ENCODE peak calls at places on chromosome 6, in eight cellular contexts. G is vagina, S is right lobe of liver, P is adrenal gland, F is esophagus squamous epithelium, C is stomach, O is esophagus muscularis mucosa, Y is HCT116. W is an unnamed sample.

GRCh38 chr6:22113046-22113766 is 183.6 kb downstream of the PRL start:
- DNase-seq in G (no peak), S (no peak), P (peak; percentile 91), F (no peak), C (no peak), O (no peak), Y (peak; percentile 18), W (no peak)

GRCh38 chr6:31216208-31216898 is 45.9 kb upstream of the POU5F1 start:
- DNase-seq in G (no peak), S (peak; percentile 46), P (no peak), F (no peak), C (no peak), O (no peak), Y (no peak), W (no peak)

GRCh38 chr6:16420715-16421461 is 182.5 kb downstream of the GMPR start:
- DNase-seq in G (no peak), S (no peak), P (peak; percentile 22), F (no peak), C (no peak), O (no peak), Y (no peak), W (no peak)

GRCh38 chr6:168362276-168362990 is 42.9 kb upstream of the DACT2 start:
- DNase-seq in G (no peak), S (peak; percentile 26), P (no peak), F (no peak), C (no peak), O (no peak), Y (no peak), W (no peak)

GRCh38 chr6:42315991-42316378 is 98.3 kb upstream of the MRPS10 start:
- DNase-seq in G (no peak), S (no peak), P (peak; percentile 81), F (no peak), C (no peak), O (no peak), Y (peak; percentile 90), W (peak; percentile 54)

GRCh38 chr6:46648869-46649488 is 3.6 kb downstream of the CYP39A1 start:
- DNase-seq in G (no peak), S (peak; percentile 52), P (no peak), F (no peak), C (no peak), O (no peak), Y (peak; percentile 56), W (no peak)

GRCh38 chr6:87705070-87705691 is 3.1 kb upstream of the AKIRIN2 start:
- DNase-seq in G (no peak), S (no peak), P (no peak), F (no peak), C (no peak), O (no peak), Y (no peak), W (no peak)

GRCh38 chr6:33207569-33208088 is 671 bp upstream of the RING1 start:
- DNase-seq in G (no peak), S (peak; percentile 59), P (peak; percentile 67), F (no peak), C (peak; percentile 48), O (no peak), Y (no peak), W (peak; percentile 75)

DNA sequence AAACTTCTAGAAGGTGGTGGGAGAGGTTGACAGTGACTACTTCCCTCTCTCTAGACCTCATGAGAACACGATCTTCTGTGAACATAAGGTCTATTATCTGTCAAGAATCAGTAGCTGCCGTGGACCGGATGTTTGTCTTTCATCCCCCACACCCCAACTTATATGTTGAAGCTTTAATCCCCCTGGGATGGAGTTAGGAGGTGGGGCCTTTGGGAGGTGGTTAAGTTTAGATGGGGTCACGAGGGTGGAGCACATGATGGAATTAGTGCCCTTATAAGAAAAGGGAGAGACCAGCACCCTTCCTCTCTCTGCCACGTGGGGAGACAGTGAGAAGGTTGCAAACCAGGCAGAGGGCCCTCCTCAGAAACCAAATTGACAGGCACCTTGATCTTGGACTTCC is 409.1 kb downstream of the QKI start:
- DNase-seq in G (no peak), S (no peak), P (no peak), F (no peak), C (no peak), O (peak; percentile 39), Y (no peak), W (no peak)
- TF ChIP-seq POLR2A in G (no peak), S (no peak), P (no peak), F (no peak), C (no peak), O (no peak), Y (no peak), W (no peak)

GRCh38 chr6:34310846-34311245 is 62.0 kb upstream of the SMIM29 start:
- DNase-seq in G (no peak), S (no peak), P (no peak), F (no peak), C (no peak), O (no peak), Y (no peak), W (no peak)

GRCh38 chr6:34305497-34305896 is 56.7 kb upstream of the SMIM29 start:
- DNase-seq in G (no peak), S (no peak), P (no peak), F (no peak), C (no peak), O (no peak), Y (no peak), W (no peak)

GRCh38 chr6:34312259-34312658 is 63.5 kb upstream of the SMIM29 start:
- DNase-seq in G (no peak), S (no peak), P (no peak), F (no peak), C (no peak), O (no peak), Y (no peak), W (no peak)

GRCh38 chr6:34305982-34306702 is 57.3 kb upstream of the SMIM29 start:
- DNase-seq in G (no peak), S (peak; percentile 83), P (no peak), F (no peak), C (peak; percentile 61), O (no peak), Y (no peak), W (no peak)

GRCh38 chr6:34308483-34308882 is 59.7 kb upstream of the SMIM29 start:
- DNase-seq in G (no peak), S (no peak), P (no peak), F (no peak), C (no peak), O (no peak), Y (no peak), W (no peak)
- H3K4me3 ChIP-seq in G (no peak overlapping the region), S (no peak overlapping the region), P (no peak overlapping the region), F (no peak overlapping the region), C (no peak overlapping the region), O (no peak overlapping the region), Y (no peak overlapping the region), W (no peak overlapping the region)

GRCh38 chr6:136226674-136227377 is 23.3 kb downstream of the MTFR2 start:
- DNase-seq in G (no peak), S (no peak), P (no peak), F (no peak), C (no peak), O (no peak), Y (no peak), W (no peak)
- TF ChIP-seq POLR2A in G (no peak), S (no peak), P (no peak), F (no peak), C (no peak), O (no peak), Y (no peak), W (no peak)

GRCh38 chr6:157239148-157239547 is 84.2 kb downstream of the TMEM242 start:
- DNase-seq in G (no peak), S (no peak), P (no peak), F (no peak), C (no peak), O (no peak), Y (no peak), W (peak; percentile 21)

GRCh38 chr6:157240960-157241311 is 82.4 kb downstream of the TMEM242 start:
- DNase-seq in G (no peak), S (no peak), P (no peak), F (no peak), C (no peak), O (no peak), Y (no peak), W (no peak)

GRCh38 chr6:157238346-157238745 is 85.0 kb downstream of the TMEM242 start:
- DNase-seq in G (no peak), S (no peak), P (no peak), F (no peak), C (no peak), O (no peak), Y (no peak), W (no peak)

GRCh38 chr6:157240059-157240959 is 83.0 kb downstream of the TMEM242 start:
- DNase-seq in G (peak; percentile 97), S (no peak), P (peak; percentile 50), F (no peak), C (no peak), O (peak; percentile 95), Y (no peak), W (peak; percentile 78)

GRCh38 chr6:157239671-157240058 is 83.7 kb downstream of the TMEM242 start:
- DNase-seq in G (no peak), S (no peak), P (no peak), F (no peak), C (no peak), O (no peak), Y (no peak), W (no peak)
- H3K4me3 ChIP-seq in G (peak overlapping the region; percentile 25), S (no peak overlapping the region), P (no peak overlapping the region), F (no peak overlapping the region), C (peak overlapping the region; percentile 17), O (peak overlapping the region; percentile 53), Y (no peak overlapping the region), W (no peak overlapping the region)

W was measured in Peyer's patch.